ENCODE peak calls at places on chromosome 1, in seven cellular contexts. Z is kidney epithelial cell, V is adrenal gland, X is ovary, L is hepatocyte, U is pancreas, R is heart left ventricle. N is an unnamed sample. For H3K27me3, the result is how much of the 10 kb centered on the place peaks cover.

GRCh38 chr1:240515505-240515904 is 96.5 kb downstream of the GREM2 start:
- DNase-seq in Z (no peak), U (no peak), L (no peak), V (no peak), X (no peak), R (no peak), N (no peak)

GRCh38 chr1:117656202-117656641 is 50.4 kb downstream of the TENT5C start:
- DNase-seq in Z (no peak), U (no peak), L (no peak), X (no peak), V (no peak), R (peak), N (no peak)

GRCh38 chr1:226974544-226975258 is 34.6 kb downstream of the COQ8A start:
- DNase-seq in V (peak), R (no peak), U (no peak), X (peak), Z (no peak), L (peak), N (peak)

GRCh38 chr1:199167460-199167859 is 528.6 kb downstream of the PTPRC start:
- DNase-seq in Z (no peak), X (no peak), L (no peak), V (no peak), R (no peak), U (no peak), N (no peak)

GRCh38 chr1:5947071-5947821 is 45.0 kb downstream of the NPHP4 start:
- DNase-seq in R (no peak), X (no peak), Z (no peak), V (no peak), L (no peak), U (no peak), N (no peak)

GRCh38 chr1:228408869-228409805 is 2.5 kb upstream of the TRIM11 start:
- DNase-seq in V (no peak), L (no peak), R (no peak), X (peak), U (peak), Z (no peak), N (no peak)

GRCh38 chr1:164699815-164700491 is 141.0 kb downstream of the PBX1 start:
- DNase-seq in X (no peak), U (no peak), V (no peak), R (no peak), L (no peak), Z (no peak), N (no peak)

GRCh38 chr1:53683986-53684740 is 54.8 kb downstream of the GLIS1 start:
- DNase-seq in V (no peak), R (no peak), X (no peak), L (no peak), U (no peak), Z (no peak), N (no peak)

GRCh38 chr1:215640429-215641148 is 73.5 kb downstream of the KCTD3 start:
- DNase-seq in R (no peak), Z (no peak), V (no peak), U (no peak), X (no peak), L (no peak), N (no peak)

GRCh38 chr1:116909511-116910378 is at the start of gene PTGFRN:
- DNase-seq in Z (no peak), V (peak), R (peak), L (peak), U (peak), X (peak), N (peak)

GRCh38 chr1:203818399-203818798 is 23.0 kb downstream of the ZBED6 start:
- DNase-seq in U (no peak), L (no peak), X (no peak), Z (no peak), R (no peak), V (no peak), N (no peak)

GRCh38 chr1:22507582-22507981 is 55.7 kb upstream of the EPHA8 start:
- DNase-seq in L (no peak), U (no peak), R (no peak), X (no peak), V (no peak), Z (no peak), N (no peak)

GRCh38 chr1:159132271-159132881 is 39.0 kb upstream of the CADM3 start:
- DNase-seq in R (peak), U (peak), L (peak), Z (no peak), V (peak), X (peak), N (peak)

GRCh38 chr1:24727490-24728214 is 17.6 kb upstream of the CLIC4 start:
- DNase-seq in L (peak), Z (no peak), X (peak), U (no peak), V (peak), R (peak), N (peak)

GRCh38 chr1:162009501-162010174 is 14.0 kb downstream of the OLFML2B start:
- DNase-seq in U (peak), R (peak), X (no peak), V (no peak), Z (no peak), L (no peak), N (peak)

GRCh38 chr1:153251087-153251486 is 8.4 kb upstream of the LORICRIN start:
- DNase-seq in V (no peak), R (no peak), Z (no peak), U (no peak), X (no peak), L (no peak), N (no peak)

GRCh38 chr1:59051007-59051406 is 245.9 kb upstream of the FGGY start:
- DNase-seq in R (no peak), X (no peak), U (no peak), L (no peak), V (no peak), Z (no peak), N (no peak)

GRCh38 chr1:196400478-196401453 is 207.5 kb downstream of the KCNT2 start:
- DNase-seq in X (peak), R (peak), V (peak), Z (peak), L (peak), U (no peak), N (no peak)

GRCh38 chr1:20359451-20360330 is 69.0 kb downstream of the VWA5B1 start:
- DNase-seq in R (no peak), U (no peak), Z (no peak), V (peak), X (no peak), L (no peak), N (no peak)

GRCh38 chr1:66532798-66533783 is 862 bp upstream of the SGIP1 start:
- DNase-seq in U (peak), X (peak), V (no peak), R (peak), Z (peak), L (peak), N (peak)

GRCh38 chr1:228004331-228004871 is 2.4 kb upstream of the WNT3A start:
- DNase-seq in V (no peak), R (no peak), X (no peak), U (no peak), Z (no peak), L (peak), N (no peak)

GRCh38 chr1:222171005-222171404 is 376.9 kb downstream of the HHIPL2 start:
- DNase-seq in L (peak), Z (peak), R (no peak), U (no peak), V (no peak), X (no peak), N (no peak)

GRCh38 chr1:10724511-10724910 is 71.9 kb downstream of the CASZ1 start:
- DNase-seq in L (no peak), X (no peak), Z (no peak), V (no peak), R (no peak), U (no peak), N (no peak)

GRCh38 chr1:206808615-206809014 is 36.3 kb upstream of the IL10 start:
- DNase-seq in U (no peak), X (no peak), V (no peak), L (peak), R (no peak), Z (no peak), N (no peak)

GRCh38 chr1:157189096-157189495 is 50.9 kb upstream of the ETV3 start:
- DNase-seq in R (no peak), V (no peak), L (no peak), U (no peak), Z (no peak), X (no peak), N (no peak)

GRCh38 chr1:97630281-97630680 is 290.6 kb downstream of the DPYD start:
- DNase-seq in R (no peak), L (no peak), X (no peak), V (no peak), U (no peak), Z (no peak), N (no peak)

GRCh38 chr1:43893020-43893419 is 40.6 kb upstream of the ARTN start:
- DNase-seq in R (no peak), X (no peak), U (no peak), L (no peak), V (no peak), Z (no peak), N (no peak)

GRCh38 chr1:109237512-109237911 is 11.8 kb upstream of the CELSR2 start:
- DNase-seq in Z (no peak), X (no peak), V (no peak), U (no peak), L (no peak), R (no peak), N (no peak)

GRCh38 chr1:169694304-169694703 is 17.1 kb downstream of the SELL start:
- DNase-seq in V (no peak), R (no peak), U (no peak), L (no peak), X (no peak), Z (no peak), N (no peak)

GRCh38 chr1:197081117-197081753 is 14.2 kb upstream of the F13B start:
- DNase-seq in R (no peak), Z (no peak), L (no peak), U (no peak), V (no peak), X (no peak), N (no peak)

GRCh38 chr1:48177257-48177656 is 45.3 kb upstream of the SLC5A9 start:
- DNase-seq in V (peak), X (peak), R (no peak), Z (no peak), U (no peak), L (no peak), N (no peak)

GRCh38 chr1:114468047-114468446 is 43.0 kb downstream of the TRIM33 start:
- DNase-seq in L (no peak), R (no peak), U (no peak), Z (no peak), X (no peak), V (no peak), N (no peak)
- H3K4me3 ChIP-seq in L (no peak), R (no peak), U (no peak), Z (no peak), X (no peak), V (no peak), N (no peak)

DNA sequence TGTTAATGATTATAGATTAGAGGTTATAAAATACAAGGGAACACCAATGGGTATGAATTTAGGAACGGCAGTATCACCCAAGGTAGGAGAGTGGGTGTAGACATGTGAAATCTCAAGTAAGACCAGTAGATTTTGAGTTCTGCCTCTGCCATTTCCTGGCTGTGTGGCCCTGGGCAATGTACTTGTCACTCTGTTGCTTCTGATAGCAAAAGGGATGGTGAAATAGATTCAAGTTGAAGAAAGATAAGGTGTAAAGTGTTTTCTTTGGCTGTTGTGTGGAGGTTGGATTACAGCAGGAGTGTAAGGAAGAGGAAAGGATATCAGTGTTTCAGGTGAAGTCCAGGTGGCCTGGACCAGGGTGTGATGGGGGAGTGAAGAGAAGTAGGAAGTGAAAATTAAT is 64.3 kb downstream of the ADSS2 start:
- DNase-seq in U (no peak), X (no peak), V (no peak), R (no peak), L (no peak), Z (no peak), N (no peak)
- H3K27me3 ChIP-seq in U (under half), X (under half), V (under half), R (under half), L (under half), Z (under half), N (under half)

DNA sequence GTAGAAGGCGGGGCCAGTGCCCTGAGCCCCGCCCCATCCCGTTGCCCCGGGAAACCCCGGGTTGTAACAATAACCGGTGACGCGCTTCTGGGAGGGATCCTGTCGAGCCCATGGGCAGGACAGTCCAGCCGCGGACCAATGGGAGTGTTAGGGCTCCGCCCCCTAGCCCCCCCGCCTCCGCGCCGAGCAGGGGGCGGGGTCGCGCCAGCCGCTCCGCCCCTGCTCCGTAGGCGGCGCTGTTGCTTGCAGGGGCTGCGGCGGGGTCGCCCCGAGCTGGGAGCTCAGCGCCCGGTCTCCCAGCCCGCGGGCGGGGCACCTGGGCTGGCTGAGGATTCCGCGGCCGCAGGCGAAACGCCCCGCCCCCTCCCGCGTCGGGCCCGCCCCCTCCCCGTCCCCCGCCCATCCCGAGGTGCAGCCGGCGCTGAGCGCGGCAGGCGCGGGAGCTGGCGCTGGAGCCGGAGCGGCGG is at the start of gene FOXO6:
- DNase-seq in V (peak), X (peak), L (peak), U (peak), Z (peak), R (peak), N (peak)
- TF ChIP-seq CTCF in V (no peak), X (peak), L (peak), U (peak), Z (no peak), R (peak), N (peak)

GRCh38 chr1:46555826-46556619 is 4.6 kb upstream of the KNCN start:
- DNase-seq in X (no peak), R (no peak), U (no peak), L (no peak), Z (no peak), V (no peak), N (no peak)
- H3K4me3 ChIP-seq in X (no peak), R (no peak), U (no peak), L (no peak), Z (no peak), V (no peak), N (no peak)

GRCh38 chr1:11761988-11762406 is at the start of gene C1orf167:
- DNase-seq in V (no peak), Z (no peak), R (no peak), U (no peak), X (no peak), L (peak), N (no peak)
- H3K27me3 ChIP-seq in V (under half), Z (under half), R (under half), U (under half), X (under half), L (under half), N (under half)

N was measured in left ventricle myocardium inferior.